ENCODE peak calls at places on chromosomes 5 and 9, in five cellular contexts. One of them, this sample, is unnamed.

GRCh38 chr5:60916646-60917045 is 28.2 kb downstream of the ERCC8 start:
- ATAC-seq in foreskin keratinocyte: peak
- ATAC-seq in activated T-cell treated with anti-CD3 and anti-CD28 coated beads, Interleukin-2, amount 50 U/mL, for 4 hours: no peak
- ATAC-seq in RWPE2: peak
- ATAC-seq in naive thymus-derived CD4-positive, alpha-beta T cell: no peak
- ATAC-seq in this sample: no peak

GRCh38 chr5:115962565-115963402 is 509 bp downstream of the LVRN start:
- ATAC-seq in foreskin keratinocyte: peak
- ATAC-seq in activated T-cell treated with anti-CD3 and anti-CD28 coated beads, Interleukin-2, amount 50 U/mL, for 4 hours: peak
- ATAC-seq in RWPE2: peak
- ATAC-seq in naive thymus-derived CD4-positive, alpha-beta T cell: peak
- ATAC-seq in this sample: peak

GRCh38 chr5:168282120-168282519 is 9.3 kb upstream of the WWC1 start:
- ATAC-seq in foreskin keratinocyte: peak
- ATAC-seq in activated T-cell treated with anti-CD3 and anti-CD28 coated beads, Interleukin-2, amount 50 U/mL, for 4 hours: no peak
- ATAC-seq in RWPE2: peak
- ATAC-seq in naive thymus-derived CD4-positive, alpha-beta T cell: peak
- ATAC-seq in this sample: no peak

GRCh38 chr9:125472926-125473701 is 211.5 kb downstream of the GAPVD1 start:
- ATAC-seq in foreskin keratinocyte: no peak
- ATAC-seq in activated T-cell treated with anti-CD3 and anti-CD28 coated beads, Interleukin-2, amount 50 U/mL, for 4 hours: no peak
- ATAC-seq in RWPE2: no peak
- ATAC-seq in naive thymus-derived CD4-positive, alpha-beta T cell: no peak
- ATAC-seq in this sample: no peak

GRCh38 chr5:56211298-56211865 is 21.7 kb downstream of the ANKRD55 start:
- ATAC-seq in foreskin keratinocyte: no peak
- ATAC-seq in activated T-cell treated with anti-CD3 and anti-CD28 coated beads, Interleukin-2, amount 50 U/mL, for 4 hours: no peak
- ATAC-seq in RWPE2: peak
- ATAC-seq in naive thymus-derived CD4-positive, alpha-beta T cell: no peak
- ATAC-seq in this sample: no peak

GRCh38 chr5:1814183-1815020 is 13.2 kb downstream of the NDUFS6 start:
- ATAC-seq in foreskin keratinocyte: no peak
- ATAC-seq in activated T-cell treated with anti-CD3 and anti-CD28 coated beads, Interleukin-2, amount 50 U/mL, for 4 hours: no peak
- ATAC-seq in RWPE2: no peak
- ATAC-seq in naive thymus-derived CD4-positive, alpha-beta T cell: no peak
- ATAC-seq in this sample: no peak

GRCh38 chr9:87276851-87277251 is 220.8 kb upstream of the DAPK1 start:
- ATAC-seq in foreskin keratinocyte: peak
- ATAC-seq in activated T-cell treated with anti-CD3 and anti-CD28 coated beads, Interleukin-2, amount 50 U/mL, for 4 hours: peak
- ATAC-seq in RWPE2: no peak
- ATAC-seq in naive thymus-derived CD4-positive, alpha-beta T cell: peak
- ATAC-seq in this sample: peak

GRCh38 chr5:115577329-115577728 is 24.9 kb downstream of the TICAM2 start:
- ATAC-seq in foreskin keratinocyte: no peak
- ATAC-seq in activated T-cell treated with anti-CD3 and anti-CD28 coated beads, Interleukin-2, amount 50 U/mL, for 4 hours: no peak
- ATAC-seq in RWPE2: no peak
- ATAC-seq in naive thymus-derived CD4-positive, alpha-beta T cell: no peak
- ATAC-seq in this sample: no peak

GRCh38 chr9:24932785-24933184 is 387.1 kb upstream of the IZUMO3 start:
- ATAC-seq in foreskin keratinocyte: no peak
- ATAC-seq in activated T-cell treated with anti-CD3 and anti-CD28 coated beads, Interleukin-2, amount 50 U/mL, for 4 hours: no peak
- ATAC-seq in RWPE2: no peak
- ATAC-seq in naive thymus-derived CD4-positive, alpha-beta T cell: no peak
- ATAC-seq in this sample: no peak

GRCh38 chr5:38541174-38541724 is 15.2 kb downstream of the LIFR start:
- ATAC-seq in foreskin keratinocyte: no peak
- ATAC-seq in activated T-cell treated with anti-CD3 and anti-CD28 coated beads, Interleukin-2, amount 50 U/mL, for 4 hours: no peak
- ATAC-seq in RWPE2: peak
- ATAC-seq in naive thymus-derived CD4-positive, alpha-beta T cell: no peak
- ATAC-seq in this sample: no peak

GRCh38 chr5:172164773-172165212 is 23.2 kb downstream of the STK10 start:
- ATAC-seq in foreskin keratinocyte: no peak
- ATAC-seq in activated T-cell treated with anti-CD3 and anti-CD28 coated beads, Interleukin-2, amount 50 U/mL, for 4 hours: no peak
- ATAC-seq in RWPE2: no peak
- ATAC-seq in naive thymus-derived CD4-positive, alpha-beta T cell: no peak
- ATAC-seq in this sample: peak

GRCh38 chr9:20500101-20500500 is 122.2 kb downstream of the MLLT3 start:
- ATAC-seq in foreskin keratinocyte: no peak
- ATAC-seq in activated T-cell treated with anti-CD3 and anti-CD28 coated beads, Interleukin-2, amount 50 U/mL, for 4 hours: no peak
- ATAC-seq in RWPE2: no peak
- ATAC-seq in naive thymus-derived CD4-positive, alpha-beta T cell: no peak
- ATAC-seq in this sample: no peak

GRCh38 chr5:126044111-126044668 is 379.0 kb upstream of the GRAMD2B start:
- ATAC-seq in foreskin keratinocyte: peak
- ATAC-seq in activated T-cell treated with anti-CD3 and anti-CD28 coated beads, Interleukin-2, amount 50 U/mL, for 4 hours: no peak
- ATAC-seq in RWPE2: peak
- ATAC-seq in naive thymus-derived CD4-positive, alpha-beta T cell: no peak
- ATAC-seq in this sample: no peak

GRCh38 chr9:125745682-125746016 is 1.5 kb upstream of the PBX3 start:
- ATAC-seq in foreskin keratinocyte: no peak
- ATAC-seq in activated T-cell treated with anti-CD3 and anti-CD28 coated beads, Interleukin-2, amount 50 U/mL, for 4 hours: no peak
- ATAC-seq in RWPE2: no peak
- ATAC-seq in naive thymus-derived CD4-positive, alpha-beta T cell: no peak
- ATAC-seq in this sample: no peak

GRCh38 chr9:69221036-69221435 is 47.0 kb downstream of the TJP2 start:
- ATAC-seq in foreskin keratinocyte: no peak
- ATAC-seq in activated T-cell treated with anti-CD3 and anti-CD28 coated beads, Interleukin-2, amount 50 U/mL, for 4 hours: no peak
- ATAC-seq in RWPE2: no peak
- ATAC-seq in naive thymus-derived CD4-positive, alpha-beta T cell: peak
- ATAC-seq in this sample: no peak

GRCh38 chr5:14879985-14880589 is 8.5 kb upstream of the ANKH start:
- ATAC-seq in foreskin keratinocyte: peak
- ATAC-seq in activated T-cell treated with anti-CD3 and anti-CD28 coated beads, Interleukin-2, amount 50 U/mL, for 4 hours: no peak
- ATAC-seq in RWPE2: no peak
- ATAC-seq in naive thymus-derived CD4-positive, alpha-beta T cell: no peak
- ATAC-seq in this sample: no peak

GRCh38 chr5:78899922-78900362 is 85.2 kb downstream of the ARSB start:
- ATAC-seq in foreskin keratinocyte: peak
- ATAC-seq in activated T-cell treated with anti-CD3 and anti-CD28 coated beads, Interleukin-2, amount 50 U/mL, for 4 hours: no peak
- ATAC-seq in RWPE2: no peak
- ATAC-seq in naive thymus-derived CD4-positive, alpha-beta T cell: no peak
- ATAC-seq in this sample: no peak

GRCh38 chr5:145936401-145937131 is at the start of gene SH3RF2:
- ATAC-seq in foreskin keratinocyte: peak
- ATAC-seq in activated T-cell treated with anti-CD3 and anti-CD28 coated beads, Interleukin-2, amount 50 U/mL, for 4 hours: peak
- ATAC-seq in RWPE2: peak
- ATAC-seq in naive thymus-derived CD4-positive, alpha-beta T cell: peak
- ATAC-seq in this sample: peak

GRCh38 chr5:159338143-159338542 is 7.9 kb upstream of the IL12B start:
- ATAC-seq in foreskin keratinocyte: no peak
- ATAC-seq in activated T-cell treated with anti-CD3 and anti-CD28 coated beads, Interleukin-2, amount 50 U/mL, for 4 hours: no peak
- ATAC-seq in RWPE2: no peak
- ATAC-seq in naive thymus-derived CD4-positive, alpha-beta T cell: no peak
- ATAC-seq in this sample: no peak

GRCh38 chr5:14775857-14776256 is 95.7 kb downstream of the ANKH start:
- ATAC-seq in foreskin keratinocyte: peak
- ATAC-seq in activated T-cell treated with anti-CD3 and anti-CD28 coated beads, Interleukin-2, amount 50 U/mL, for 4 hours: no peak
- ATAC-seq in RWPE2: peak
- ATAC-seq in naive thymus-derived CD4-positive, alpha-beta T cell: no peak
- ATAC-seq in this sample: no peak

GRCh38 chr9:107394264-107394663 is 95.3 kb downstream of the KLF4 start:
- ATAC-seq in foreskin keratinocyte: no peak
- ATAC-seq in activated T-cell treated with anti-CD3 and anti-CD28 coated beads, Interleukin-2, amount 50 U/mL, for 4 hours: no peak
- ATAC-seq in RWPE2: no peak
- ATAC-seq in naive thymus-derived CD4-positive, alpha-beta T cell: no peak
- ATAC-seq in this sample: no peak

GRCh38 chr5:180643191-180643851 is 6.1 kb downstream of the FLT4 start:
- ATAC-seq in foreskin keratinocyte: no peak
- ATAC-seq in activated T-cell treated with anti-CD3 and anti-CD28 coated beads, Interleukin-2, amount 50 U/mL, for 4 hours: no peak
- ATAC-seq in RWPE2: no peak
- ATAC-seq in naive thymus-derived CD4-positive, alpha-beta T cell: no peak
- ATAC-seq in this sample: no peak

GRCh38 chr9:108150736-108151135 is 661.2 kb upstream of the KLF4 start:
- ATAC-seq in foreskin keratinocyte: no peak
- ATAC-seq in activated T-cell treated with anti-CD3 and anti-CD28 coated beads, Interleukin-2, amount 50 U/mL, for 4 hours: no peak
- ATAC-seq in RWPE2: no peak
- ATAC-seq in naive thymus-derived CD4-positive, alpha-beta T cell: no peak
- ATAC-seq in this sample: no peak

GRCh38 chr9:1890806-1891205 is 124.3 kb upstream of the SMARCA2 start:
- ATAC-seq in foreskin keratinocyte: no peak
- ATAC-seq in activated T-cell treated with anti-CD3 and anti-CD28 coated beads, Interleukin-2, amount 50 U/mL, for 4 hours: no peak
- ATAC-seq in RWPE2: no peak
- ATAC-seq in naive thymus-derived CD4-positive, alpha-beta T cell: no peak
- ATAC-seq in this sample: no peak

GRCh38 chr5:149827501-149827990 is 97.4 kb downstream of the PPARGC1B start:
- ATAC-seq in foreskin keratinocyte: no peak
- ATAC-seq in activated T-cell treated with anti-CD3 and anti-CD28 coated beads, Interleukin-2, amount 50 U/mL, for 4 hours: no peak
- ATAC-seq in RWPE2: no peak
- ATAC-seq in naive thymus-derived CD4-positive, alpha-beta T cell: no peak
- ATAC-seq in this sample: no peak

This sample was measured in activated T-helper 17 cell treated with anti-CD3 and anti-CD28 coated beads, Interleukin-2, amount 50 U/mL, for 72 hours.